ENCODE peak calls at places on chromosomes 12 and 14, in nine cellular contexts. A is astrocyte of the spinal cord, O is fibroblast of mammary gland, P is GM13977, L is stomach, J is upper lobe of left lung, Q is neural crest cell, R is fibroblast of villous mesenchyme, Y is fibroblast of lung. V is an unnamed sample.

GRCh38 chr12:19885987-19886804 is 446.9 kb downstream of the AEBP2 start:
- DNase-seq in A (no peak), O (no peak), P (no peak), L (no peak), J (no peak), Q (no peak), R (no peak), Y (no peak), V (no peak)

GRCh38 chr12:50980545-50980944 is 28.2 kb downstream of the HIGD1C start:
- DNase-seq in A (no peak), O (no peak), P (no peak), L (no peak), J (no peak), Q (no peak), R (no peak), Y (no peak), V (no peak)

GRCh38 chr14:101603096-101603495 is 41.8 kb downstream of the DIO3 start:
- DNase-seq in A (no peak), O (no peak), P (no peak), L (no peak), J (no peak), Q (no peak), R (no peak), Y (no peak), V (no peak)

GRCh38 chr14:20278414-20278813 is 27.3 kb downstream of the TTC5 start:
- DNase-seq in A (no peak), O (peak; percentile 31), P (no peak), L (no peak), J (no peak), Q (no peak), R (peak; percentile 29), Y (peak; percentile 5), V (no peak)

GRCh38 chr12:88035271-88035906 is 6.2 kb upstream of the C12orf50 start:
- DNase-seq in A (peak; percentile 85), O (peak; percentile 80), P (peak; percentile 86), L (peak; percentile 87), J (peak; percentile 90), Q (peak; percentile 79), R (peak; percentile 81), Y (peak; percentile 84), V (peak; percentile 89)

GRCh38 chr12:94644141-94644575 is 6.2 kb downstream of the TMCC3 start:
- DNase-seq in A (peak; percentile 57), O (peak; percentile 89), P (no peak), L (no peak), J (peak; percentile 40), Q (no peak), R (peak; percentile 54), Y (peak; percentile 57), V (no peak)

GRCh38 chr12:1777798-1778197 is 42.6 kb upstream of the LRTM2 start:
- DNase-seq in A (peak; percentile 82), O (peak; percentile 86), P (no peak), L (no peak), J (no peak), Q (no peak), R (peak; percentile 71), Y (peak; percentile 73), V (no peak)

GRCh38 chr12:123126294-123127144 is 24.4 kb downstream of the PITPNM2 start:
- DNase-seq in A (peak; percentile 94), O (peak; percentile 99), P (no peak), L (peak; percentile 33), J (no peak), Q (no peak), R (peak; percentile 94), Y (peak; percentile 97), V (no peak)

GRCh38 chr12:4268549-4269181 is 4.9 kb upstream of the CCND2 start:
- DNase-seq in A (no peak), O (no peak), P (no peak), L (no peak), J (no peak), Q (no peak), R (no peak), Y (peak; percentile 18), V (no peak)

GRCh38 chr12:124916370-124917134 is 2.1 kb upstream of the UBC start:
- DNase-seq in A (peak; percentile 94), O (peak; percentile 97), P (no peak), L (peak; percentile 83), J (peak; percentile 88), Q (no peak), R (peak; percentile 94), Y (peak; percentile 95), V (no peak)

GRCh38 chr12:64480148-64480547 is 28.2 kb downstream of the TBK1 start:
- DNase-seq in A (no peak), O (peak; percentile 72), P (no peak), L (no peak), J (no peak), Q (no peak), R (no peak), Y (peak; percentile 35), V (no peak)

GRCh38 chr14:63922696-63923421 is 70.1 kb downstream of the SYNE2 start:
- DNase-seq in A (no peak), O (no peak), P (no peak), L (peak; percentile 75), J (peak; percentile 69), Q (no peak), R (peak; percentile 83), Y (no peak), V (peak; percentile 32)

GRCh38 chr12:97984951-97985350 is 522.3 kb downstream of the RMST start:
- DNase-seq in A (no peak), O (no peak), P (no peak), L (no peak), J (no peak), Q (no peak), R (no peak), Y (no peak), V (no peak)

GRCh38 chr14:87628129-87628528 is 364.9 kb downstream of the GALC start:
- DNase-seq in A (peak; percentile 78), O (peak; percentile 71), P (no peak), L (no peak), J (no peak), Q (peak; percentile 12), R (peak; percentile 42), Y (peak; percentile 9), V (no peak)

GRCh38 chr12:84619053-84619452 is 293.5 kb downstream of the SLC6A15 start:
- DNase-seq in A (no peak), O (peak; percentile 10), P (no peak), L (no peak), J (no peak), Q (no peak), R (no peak), Y (peak; percentile 22), V (no peak)

DNA sequence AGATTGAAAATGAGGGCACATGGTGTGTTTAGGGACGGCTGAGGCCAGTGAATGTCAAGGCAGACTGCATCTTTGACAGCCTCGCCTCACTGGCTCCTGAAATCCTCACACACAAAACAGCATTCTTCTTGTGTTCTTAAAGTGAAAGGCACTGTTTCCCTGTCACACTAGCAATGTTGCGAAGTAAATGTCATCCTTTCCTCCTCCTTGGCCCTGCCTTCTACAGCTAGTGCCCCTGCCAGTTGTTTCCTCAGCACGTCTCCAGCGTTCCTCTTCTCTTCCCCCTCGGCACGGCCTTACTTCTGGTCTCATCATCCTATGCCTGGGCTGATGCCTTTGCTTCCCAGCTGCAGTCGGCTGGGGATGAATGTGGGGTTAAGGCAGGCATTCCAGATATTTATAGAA is 129.4 kb upstream of the DNM1L start:
- DNase-seq in A (peak; percentile 70), O (no peak), P (no peak), L (no peak), J (no peak), Q (no peak), R (peak; percentile 55), Y (peak; percentile 67), V (no peak)
- TF ChIP-seq CTCF in A (no peak), O (no peak), P (no peak), L (no peak), J (no peak), Q (no peak), R (no peak), Y (no peak), V (no peak)

DNA sequence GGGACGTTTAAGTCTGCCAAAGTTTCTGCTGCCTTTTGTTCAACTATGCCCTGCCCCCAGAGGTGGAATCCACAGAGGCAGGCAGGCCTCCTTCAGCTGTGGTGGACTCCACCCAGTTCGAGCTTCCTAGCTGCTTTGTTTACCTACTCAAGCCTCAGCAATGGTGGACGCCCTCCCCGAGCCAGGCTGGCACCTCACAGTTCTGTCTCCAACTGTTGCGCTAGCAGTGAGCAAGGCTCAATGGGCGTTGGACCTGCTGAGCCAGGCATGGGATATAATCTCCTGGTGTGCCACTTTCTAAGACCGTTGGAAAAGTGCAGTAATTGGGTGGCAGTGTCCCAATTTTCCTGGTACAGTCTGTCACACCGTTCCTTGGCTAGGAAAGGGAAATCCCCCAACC is 444.7 kb downstream of the FLRT2 start:
- DNase-seq in A (no peak), O (no peak), P (no peak), L (no peak), J (no peak), Q (no peak), R (no peak), Y (no peak), V (no peak)
- TF ChIP-seq CTCF in A (no peak), O (no peak), P (no peak), L (no peak), J (no peak), Q (no peak), R (no peak), Y (no peak), V (no peak)

DNA sequence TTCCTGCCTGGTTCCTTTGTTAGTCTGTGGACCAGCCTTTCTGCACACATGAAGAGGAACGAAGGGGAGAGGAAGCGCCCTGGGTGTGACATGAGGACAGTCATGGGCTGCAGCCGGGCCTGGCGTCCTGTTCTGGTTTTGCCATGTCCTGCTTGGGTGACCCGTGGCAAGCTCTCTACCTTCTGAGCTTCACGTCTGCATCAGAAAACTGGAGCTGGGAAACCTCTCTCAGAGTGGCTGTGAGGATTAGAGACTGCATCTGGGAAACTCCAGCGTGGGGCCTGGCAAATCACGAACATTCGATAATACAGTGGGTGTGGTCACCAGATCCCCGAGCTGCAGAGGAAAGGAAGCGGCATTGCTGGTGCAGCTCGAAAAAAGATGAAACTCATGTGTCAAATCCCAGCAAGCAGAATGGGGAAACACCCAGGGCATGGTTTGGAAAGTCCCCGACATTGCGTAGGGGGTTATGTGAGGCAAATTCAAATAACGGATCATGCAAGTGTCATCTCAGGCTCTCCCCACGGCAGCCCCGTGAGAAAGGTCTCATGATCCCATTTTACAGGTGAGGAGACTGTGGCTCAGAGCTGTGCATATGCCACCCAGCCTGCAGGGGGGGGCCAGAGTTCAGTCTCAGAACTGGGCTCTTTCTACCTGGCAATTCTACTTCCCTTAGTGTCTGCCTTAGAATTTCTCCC is 98.2 kb upstream of the VRK1 start:
- DNase-seq in A (no peak), O (no peak), P (peak; percentile 36), L (no peak), J (no peak), Q (no peak), R (no peak), Y (no peak), V (peak; percentile 68)
- TF ChIP-seq CTCF in A (no peak), O (no peak), P (peak; percentile 49), L (no peak), J (no peak), Q (no peak), R (no peak), Y (no peak), V (peak; percentile 24)

DNA sequence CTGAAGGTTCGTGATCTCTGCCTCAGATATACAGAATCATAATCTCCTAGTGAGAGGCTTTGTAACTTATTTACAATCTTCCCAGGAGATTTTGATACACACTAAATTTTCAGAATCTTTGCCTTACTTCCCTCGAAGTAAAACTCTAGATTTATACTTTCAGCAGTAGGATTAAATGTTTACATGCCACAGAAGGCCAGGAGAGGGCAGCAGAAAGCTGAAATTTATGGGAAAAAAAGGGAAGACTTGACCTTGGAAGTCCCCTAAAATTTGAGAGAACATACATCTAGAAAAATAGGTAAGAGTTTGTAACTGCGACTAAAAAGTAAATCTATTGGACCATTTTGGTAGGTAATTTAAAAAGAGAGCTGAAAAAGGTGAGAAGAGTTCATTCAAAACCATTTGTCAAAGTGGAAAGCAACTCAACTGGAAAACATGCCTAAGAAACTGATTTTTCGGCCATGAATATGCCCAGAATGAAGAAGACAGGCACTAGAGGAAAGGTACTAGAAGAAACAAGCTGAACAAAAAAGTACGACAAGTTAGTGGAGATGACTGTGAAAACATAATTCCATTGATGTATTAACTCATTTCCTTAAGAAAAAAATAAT is 242.0 kb upstream of the MDGA2 start:
- DNase-seq in A (peak; percentile 35), O (peak; percentile 10), P (peak; percentile 8), L (no peak), J (no peak), Q (peak; percentile 33), R (peak; percentile 35), Y (peak; percentile 12), V (peak; percentile 16)
- TF ChIP-seq CTCF in A (peak; percentile 49), O (peak; percentile 43), P (peak; percentile 66), L (peak; percentile 25), J (peak; percentile 29), Q (peak; percentile 86), R (peak; percentile 52), Y (peak; percentile 30), V (peak; percentile 53)

V was measured in GM13976.